ENCODE peak calls at places on chromosomes 1 and 21, in nine cellular contexts. Y, T, D, X, U, Q, S, C and B are unnamed samples.

GRCh38 chr1:1118011-1118892 is 2.4 kb upstream of the C1orf159 start:
- DNase-seq in U (no peak), S (no peak), C (no peak), Y (no peak), T (no peak), Q (peak; percentile 61), X (no peak), D (peak; percentile 19), B (no peak)

GRCh38 chr1:183480971-183481431 is 8.7 kb downstream of the SMG7 start:
- DNase-seq in D (no peak), X (no peak), U (peak; percentile 51), S (no peak), T (no peak), C (no peak), Q (no peak), Y (peak; percentile 12), B (peak; percentile 28)

GRCh38 chr1:55472784-55473183 is 257.6 kb upstream of the USP24 start:
- DNase-seq in Y (peak; percentile 73), U (peak; percentile 26), X (no peak), D (no peak), Q (no peak), T (no peak), S (no peak), C (no peak), B (peak; percentile 12)

GRCh38 chr1:218499021-218499691 is 154.0 kb downstream of the TGFB2 start:
- DNase-seq in X (no peak), Y (peak; percentile 73), T (no peak), Q (no peak), U (peak; percentile 83), S (no peak), C (no peak), D (no peak), B (no peak)

GRCh38 chr21:28089599-28090421 is 902.9 kb downstream of the LTN1 start:
- DNase-seq in Y (peak; percentile 13), C (no peak), U (no peak), D (no peak), X (no peak), T (no peak), Q (no peak), S (no peak), B (no peak)

GRCh38 chr1:74856174-74856573 is 123.2 kb downstream of the TYW3 start:
- DNase-seq in U (no peak), D (no peak), Q (no peak), Y (no peak), C (no peak), X (no peak), S (no peak), T (no peak), B (no peak)

GRCh38 chr21:25837545-25838263 is 102.9 kb downstream of the GABPA start:
- DNase-seq in Q (no peak), T (no peak), C (peak; percentile 59), D (no peak), X (no peak), S (no peak), U (peak; percentile 26), Y (peak; percentile 38), B (peak; percentile 78)

GRCh38 chr1:18151436-18151835 is 43.8 kb downstream of the IGSF21 start:
- DNase-seq in C (no peak), Q (no peak), Y (no peak), U (no peak), D (no peak), S (no peak), X (no peak), T (no peak), B (no peak)

GRCh38 chr21:20551939-20552338 is 446.3 kb upstream of the NCAM2 start:
- DNase-seq in U (no peak), S (no peak), T (no peak), D (no peak), Q (no peak), C (no peak), Y (no peak), X (no peak), B (no peak)